ENCODE peak calls at places on chromosome 18, in four cellular contexts. Z is CD4-positive, alpha-beta memory T cell; F is mammary epithelial cell; Y is CD8-positive, alpha-beta T cell. M is an unnamed sample. For H3K4me1 and H3K36me3, the result is how much of the 10 kb centered on the place peaks cover.

GRCh38 chr18:39149211-39149806 is 1583.7 kb upstream of the CELF4 start:
- DNase-seq in F (peak), Z (no peak), Y (no peak), M (no peak)

GRCh38 chr18:845152-845819 is 33.2 kb upstream of the YES1 start:
- DNase-seq in Z (no peak), F (no peak), Y (no peak), M (no peak)

GRCh38 chr18:13220326-13220991 is 1.9 kb downstream of the LDLRAD4 start:
- DNase-seq in Z (no peak), Y (no peak), F (no peak), M (peak)

GRCh38 chr18:59874166-59874565 is 25.6 kb upstream of the PMAIP1 start:
- DNase-seq in Y (no peak), Z (no peak), F (peak), M (no peak)

GRCh38 chr18:78984941-78985784 is 5.5 kb downstream of the SALL3 start:
- DNase-seq in Z (no peak), F (peak), Y (no peak), M (no peak)

GRCh38 chr18:5943514-5943913 is 48.2 kb upstream of the TMEM200C start:
- DNase-seq in Z (no peak), F (no peak), Y (no peak), M (no peak)

GRCh38 chr18:36454848-36455458 is 157.4 kb downstream of the FHOD3 start:
- DNase-seq in F (no peak), Y (no peak), Z (no peak), M (no peak)

GRCh38 chr18:21117385-21118135 is 5.9 kb upstream of the ROCK1 start:
- DNase-seq in F (no peak), Y (no peak), Z (no peak), M (peak)

GRCh38 chr18:36247036-36247435 is 50.5 kb upstream of the FHOD3 start:
- DNase-seq in Z (no peak), F (peak), Y (no peak), M (no peak)

GRCh38 chr18:80249217-80250093 is 2.1 kb upstream of the PARD6G start:
- DNase-seq in Z (no peak), F (peak), Y (no peak), M (no peak)

GRCh38 chr18:71011389-71011788 is 722.5 kb downstream of the SOCS6 start:
- DNase-seq in Z (no peak), F (no peak), Y (no peak), M (no peak)

GRCh38 chr18:29962579-29962978 is 1080.0 kb downstream of the DSC3 start:
- DNase-seq in Z (no peak), F (peak), Y (no peak), M (no peak)

GRCh38 chr18:48540329-48541025 is 1.6 kb downstream of the CTIF start:
- DNase-seq in Y (no peak), F (peak), Z (peak), M (peak)

GRCh38 chr18:36680042-36680441 is 148.8 kb downstream of the TPGS2 start:
- DNase-seq in Y (no peak), Z (no peak), F (peak), M (no peak)

GRCh38 chr18:4157339-4157738 is 297.8 kb downstream of the DLGAP1 start:
- DNase-seq in Y (no peak), Z (no peak), F (no peak), M (no peak)
- H3K4me1 ChIP-seq in Y (under half), Z (under half), F (under half), M (under half)

DNA sequence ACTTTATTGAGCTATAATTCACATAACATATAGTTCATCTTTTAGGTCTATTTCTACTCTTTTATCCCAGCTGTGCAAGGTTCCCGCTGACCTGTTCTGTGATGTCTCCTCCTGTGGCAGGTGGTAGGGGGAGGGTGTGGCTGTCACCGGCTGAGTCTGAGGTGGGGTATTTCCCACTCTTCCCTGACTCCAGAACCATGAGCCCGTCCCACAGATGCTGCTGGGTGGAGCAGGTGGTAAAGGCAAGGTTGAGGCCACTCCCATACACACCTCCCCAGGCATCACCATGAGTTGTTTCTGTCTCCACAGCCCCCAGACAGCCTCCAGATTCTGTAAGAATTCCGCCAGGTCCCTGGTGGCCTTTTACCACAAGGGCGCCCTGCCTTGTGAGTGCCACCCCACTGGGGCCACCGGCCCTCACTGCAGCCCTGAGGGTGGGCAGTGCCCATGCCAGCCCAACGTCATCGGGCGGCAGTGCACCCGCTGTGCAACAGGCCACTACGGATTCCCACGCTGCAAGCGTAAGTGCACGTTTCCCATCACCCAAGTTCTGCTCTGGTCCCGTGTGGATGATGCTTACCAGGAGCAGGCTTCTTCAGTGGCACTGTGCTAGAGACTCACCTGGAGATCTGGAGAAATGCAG is 156.9 kb downstream of the LAMA3 start:
- DNase-seq in Z (no peak), Y (no peak), F (no peak), M (no peak)
- H3K36me3 ChIP-seq in Z (under half), Y (under half), F (under half), M (under half)

GRCh38 chr18:11995445-11996189 is 14.3 kb downstream of the IMPA2 start:
- DNase-seq in F (peak), Y (peak), Z (peak), M (peak)
- H3K4me1 ChIP-seq in F (under half), Y (under half), Z (under half), M (half or more)

GRCh38 chr18:11884396-11885030 is 23.6 kb downstream of the MPPE1 start:
- DNase-seq in Z (no peak), F (no peak), Y (no peak), M (no peak)
- H3K36me3 ChIP-seq in Z (half or more), F (under half), Y (under half), M (under half)

GRCh38 chr18:74274690-74275089 is 17.1 kb downstream of the CYB5A start:
- DNase-seq in F (no peak), Z (no peak), Y (no peak), M (no peak)

GRCh38 chr18:74273394-74273793 is 18.4 kb downstream of the CYB5A start:
- DNase-seq in Y (no peak), Z (no peak), F (no peak), M (no peak)

GRCh38 chr18:74268933-74269620 is 22.7 kb downstream of the CYB5A start:
- DNase-seq in Y (no peak), F (no peak), Z (no peak), M (no peak)

GRCh38 chr18:74268175-74268574 is 23.6 kb downstream of the CYB5A start:
- DNase-seq in Z (no peak), Y (no peak), F (no peak), M (no peak)

GRCh38 chr18:74271656-74272055 is 20.1 kb downstream of the CYB5A start:
- DNase-seq in F (peak), Z (no peak), Y (no peak), M (no peak)
- H3K4me1 ChIP-seq in F (under half), Z (under half), Y (under half), M (under half)

DNA sequence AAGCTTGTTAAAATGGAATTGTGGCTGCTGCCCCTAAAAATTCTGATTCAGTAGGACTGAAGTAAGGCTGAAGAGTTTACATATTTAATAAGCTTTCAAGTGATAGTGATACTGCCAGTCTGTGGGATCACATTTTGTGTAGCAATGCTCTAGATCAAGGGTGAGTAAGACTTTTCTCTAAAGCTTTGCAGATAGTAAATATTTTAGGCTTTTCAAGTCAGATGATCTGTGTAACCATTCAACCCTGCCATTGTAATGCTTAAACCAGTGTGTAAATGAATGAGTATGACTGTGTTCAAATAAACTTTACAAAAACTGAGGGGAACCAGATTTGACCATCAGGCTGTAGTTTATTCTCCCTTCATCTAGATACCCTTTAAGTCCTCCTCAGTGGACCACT is 92.7 kb downstream of the PIK3C3 start:
- DNase-seq in Y (no peak), F (peak), Z (no peak), M (no peak)
- H3K36me3 ChIP-seq in Y (under half), F (under half), Z (under half), M (half or more)